ENCODE peak calls at places on chromosomes 13 and 19, in seven cellular contexts. Q, P, C, E, F, G and U are unnamed samples.

GRCh38 chr19:46862974-46863632 is 2.3 kb downstream of the ARHGAP35 start:
- DNase-seq in E (no peak), F (peak), C (no peak), P (no peak), G (no peak), Q (no peak), U (no peak)

GRCh38 chr19:805600-806550 is 8.6 kb downstream of the PTBP1 start:
- DNase-seq in Q (no peak), C (peak), F (no peak), E (no peak), G (peak), P (no peak), U (no peak)

GRCh38 chr13:43908156-43909126 is 28.7 kb downstream of the LACC1 start:
- DNase-seq in F (no peak), E (no peak), G (no peak), C (no peak), P (no peak), Q (no peak), U (peak)

GRCh38 chr13:51192348-51192747 is 29.9 kb upstream of the FAM124A start:
- DNase-seq in Q (no peak), E (no peak), F (no peak), G (no peak), C (no peak), P (no peak), U (peak)

GRCh38 chr19:12837225-12837624 is 1.1 kb upstream of the MAST1 start:
- DNase-seq in Q (no peak), C (no peak), G (no peak), P (no peak), F (no peak), E (no peak), U (no peak)

GRCh38 chr13:67934615-67935330 is 704.6 kb upstream of the PCDH9 start:
- DNase-seq in Q (no peak), E (no peak), P (no peak), G (no peak), F (no peak), C (no peak), U (no peak)

GRCh38 chr19:2047449-2048103 is 3.5 kb downstream of the MKNK2 start:
- DNase-seq in G (no peak), Q (no peak), F (peak), E (no peak), P (peak), C (no peak), U (no peak)

GRCh38 chr19:27774337-27774736 is 1438.6 kb downstream of the UQCRFS1 start:
- DNase-seq in F (no peak), P (no peak), C (peak), Q (no peak), E (no peak), G (no peak), U (no peak)

GRCh38 chr13:97267418-97268059 is 45.4 kb downstream of the MBNL2 start:
- DNase-seq in F (no peak), E (no peak), G (no peak), C (peak), Q (no peak), P (no peak), U (no peak)

GRCh38 chr19:46925548-46925950 is 64.8 kb downstream of the ARHGAP35 start:
- DNase-seq in F (no peak), G (no peak), C (no peak), Q (no peak), E (no peak), P (no peak), U (no peak)

GRCh38 chr19:18807861-18808331 is 16.8 kb upstream of the COMP start:
- DNase-seq in Q (no peak), E (no peak), C (no peak), P (no peak), F (no peak), G (no peak), U (no peak)

GRCh38 chr13:102709536-102709935 is 14.7 kb upstream of the METTL21C start:
- DNase-seq in C (no peak), F (no peak), Q (no peak), P (no peak), E (no peak), G (no peak), U (no peak)

GRCh38 chr19:53094749-53095575 is 8.3 kb downstream of the ZNF160 start:
- DNase-seq in C (peak), Q (no peak), G (no peak), F (no peak), P (no peak), E (no peak), U (no peak)

GRCh38 chr19:27746691-27747380 is 1466.1 kb downstream of the UQCRFS1 start:
- DNase-seq in G (peak), F (peak), P (peak), E (peak), Q (no peak), C (peak), U (peak)

GRCh38 chr13:44311011-44311481 is 62.6 kb upstream of the SERP2 start:
- DNase-seq in Q (no peak), E (no peak), F (no peak), C (no peak), P (no peak), G (no peak), U (no peak)

GRCh38 chr19:29724741-29725140 is 9.7 kb upstream of the C19orf12 start:
- DNase-seq in F (no peak), G (no peak), P (no peak), Q (no peak), E (no peak), C (no peak), U (no peak)

GRCh38 chr19:29727906-29728305 is 12.8 kb upstream of the C19orf12 start:
- DNase-seq in G (no peak), C (no peak), F (no peak), E (no peak), Q (no peak), P (no peak), U (no peak)

DNA sequence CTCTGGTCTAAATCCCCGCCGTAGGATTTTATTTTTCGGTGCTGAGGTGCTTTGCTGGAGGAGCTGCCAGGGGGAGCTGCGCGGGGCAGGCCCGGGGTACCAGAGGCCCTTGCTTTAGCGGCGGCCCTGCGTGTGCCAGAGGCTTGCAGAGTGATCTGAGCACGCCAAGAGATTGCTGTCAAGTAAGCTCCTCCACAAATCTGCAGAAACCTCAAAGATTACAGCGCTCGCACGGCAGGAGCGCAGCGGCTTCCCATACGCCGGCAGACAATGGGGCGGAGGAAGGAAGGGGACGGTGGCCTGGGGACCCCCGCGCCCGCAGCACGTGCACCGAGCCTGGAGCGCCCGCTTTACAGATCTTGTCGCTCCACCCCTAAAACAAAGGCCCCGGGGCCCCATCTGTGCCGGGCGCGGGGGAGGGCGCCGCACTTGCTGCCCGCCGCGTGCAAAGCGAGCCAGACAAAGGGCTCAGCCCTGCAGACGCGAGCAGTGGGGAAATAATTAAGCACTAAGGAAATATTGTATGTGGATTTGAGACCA is 9.1 kb upstream of the C19orf12 start:
- DNase-seq in G (no peak), F (no peak), Q (no peak), E (peak), P (no peak), C (peak), U (no peak)
- TF ChIP-seq CTCF in G (no peak), F (no peak), Q (no peak), E (no peak), P (no peak), C (peak), U (peak)

GRCh38 chr13:28376604-28377003 is 118.3 kb downstream of the FLT1 start:
- DNase-seq in E (no peak), F (no peak), Q (no peak), G (no peak), P (no peak), C (no peak), U (no peak)
- TF ChIP-seq CTCF in E (no peak), F (no peak), Q (no peak), G (no peak), P (no peak), C (peak), U (no peak)

GRCh38 chr19:49801966-49802661 is 11.0 kb downstream of the FUZ start:
- DNase-seq in F (peak), E (peak), C (peak), P (no peak), G (peak), Q (peak), U (peak)
- TF ChIP-seq CTCF in F (no peak), E (no peak), C (peak), P (no peak), G (peak), Q (peak), U (peak)

GRCh38 chr19:57465680-57466381 is 8.9 kb upstream of the VN1R1 start:
- DNase-seq in F (no peak), C (peak), Q (no peak), P (no peak), E (no peak), G (no peak), U (no peak)
- TF ChIP-seq CTCF in F (no peak), C (peak), Q (peak), P (no peak), E (no peak), G (peak), U (peak)